ENCODE peak calls at places on chromosomes 16 and 17, in four cellular contexts. S is AG09309, G is fibroblast of pulmonary artery, U is fibroblast of lung. D is an unnamed sample.

GRCh38 chr17:63275318-63275967 is 170.7 kb downstream of the CYB561 start:
- DNase-seq in S (peak), G (peak), U (peak), D (no peak)

GRCh38 chr17:67528751-67529436 is 151.8 kb downstream of the PITPNC1 start:
- DNase-seq in S (peak), G (peak), U (peak), D (no peak)

GRCh38 chr17:41522301-41523224 is 3.9 kb upstream of the KRT15 start:
- DNase-seq in S (no peak), G (no peak), U (no peak), D (no peak)

GRCh38 chr16:2473425-2473926 is 1.5 kb upstream of the TBC1D24 start:
- DNase-seq in S (no peak), G (no peak), U (no peak), D (no peak)

GRCh38 chr16:22098538-22099255 is 6.4 kb downstream of the VWA3A start:
- DNase-seq in S (peak), G (peak), U (peak), D (no peak)

GRCh38 chr17:9141423-9141753 is 120.1 kb downstream of the NTN1 start:
- DNase-seq in S (no peak), G (no peak), U (no peak), D (no peak)

GRCh38 chr17:34756670-34757021 is 177.3 kb downstream of the TMEM132E start:
- DNase-seq in S (peak), G (no peak), U (peak), D (no peak)

GRCh38 chr16:3822366-3823045 is 58.0 kb downstream of the CREBBP start:
- DNase-seq in S (peak), G (peak), U (peak), D (no peak)

GRCh38 chr17:10117581-10118001 is 80.8 kb downstream of the GAS7 start:
- DNase-seq in S (no peak), G (no peak), U (no peak), D (no peak)

GRCh38 chr17:31935512-31935911 is 1.3 kb upstream of the SUZ12 start:
- DNase-seq in S (no peak), G (no peak), U (no peak), D (no peak)

GRCh38 chr16:11038777-11039176 is 94.4 kb downstream of the CLEC16A start:
- DNase-seq in S (no peak), G (no peak), U (no peak), D (no peak)

GRCh38 chr16:72099377-72099818 is 5.8 kb downstream of the DHX38 start:
- DNase-seq in S (no peak), G (peak), U (peak), D (no peak)

GRCh38 chr17:47720196-47720595 is 12.8 kb upstream of the TBX21 start:
- DNase-seq in S (no peak), G (no peak), U (no peak), D (no peak)

GRCh38 chr17:64975318-64976087 is 56.2 kb upstream of the LRRC37A3 start:
- DNase-seq in S (peak), G (peak), U (peak), D (peak)

GRCh38 chr16:18037051-18037450 is 299.5 kb downstream of the NPIPA8 start:
- DNase-seq in S (no peak), G (no peak), U (no peak), D (no peak)

GRCh38 chr16:64626771-64627170 is 495.1 kb downstream of the CDH11 start:
- DNase-seq in S (peak), G (no peak), U (peak), D (no peak)

GRCh38 chr16:67024384-67024896 is 4.5 kb upstream of the CBFB start:
- DNase-seq in S (no peak), G (no peak), U (no peak), D (no peak)

GRCh38 chr16:51416921-51417320 is 265.9 kb upstream of the SALL1 start:
- DNase-seq in S (no peak), G (peak), U (peak), D (no peak)

GRCh38 chr17:51371732-51372151 is 111.4 kb downstream of the UTP18 start:
- DNase-seq in S (peak), G (peak), U (peak), D (peak)

GRCh38 chr16:82002831-82003230 is 8.4 kb downstream of the SDR42E1 start:
- DNase-seq in S (no peak), G (no peak), U (no peak), D (no peak)

GRCh38 chr17:65228734-65229390 is 91.7 kb downstream of the RGS9 start:
- DNase-seq in S (peak), G (peak), U (peak), D (peak)

GRCh38 chr16:56400458-56400857 is 24.9 kb downstream of the AMFR start:
- DNase-seq in S (no peak), G (no peak), U (peak), D (no peak)

GRCh38 chr17:48385303-48385702 is 44.7 kb downstream of the SKAP1 start:
- DNase-seq in S (no peak), G (no peak), U (no peak), D (no peak)

GRCh38 chr17:7631398-7632380 is 1.8 kb downstream of the SHBG start:
- DNase-seq in S (no peak), G (no peak), U (no peak), D (no peak)

GRCh38 chr16:8126313-8126712 is 464.0 kb downstream of the TMEM114 start:
- DNase-seq in S (no peak), G (no peak), U (no peak), D (no peak)
- TF ChIP-seq CTCF in S (no peak), G (no peak), U (no peak), D (no peak)

GRCh38 chr17:75639771-75640555 is 6.7 kb downstream of the SMIM5 start:
- DNase-seq in S (no peak), G (no peak), U (no peak), D (no peak)
- TF ChIP-seq CTCF in S (no peak), G (no peak), U (no peak), D (no peak)

GRCh38 chr17:73652886-73653480 is 8.7 kb upstream of the SDK2 start:
- DNase-seq in S (no peak), G (no peak), U (no peak), D (no peak)

GRCh38 chr17:73658821-73659220 is 14.6 kb upstream of the SDK2 start:
- DNase-seq in S (no peak), G (no peak), U (no peak), D (no peak)

GRCh38 chr17:73654241-73654640 is 10.0 kb upstream of the SDK2 start:
- DNase-seq in S (no peak), G (no peak), U (no peak), D (no peak)

GRCh38 chr17:73653810-73654209 is 9.6 kb upstream of the SDK2 start:
- DNase-seq in S (no peak), G (no peak), U (no peak), D (no peak)

DNA sequence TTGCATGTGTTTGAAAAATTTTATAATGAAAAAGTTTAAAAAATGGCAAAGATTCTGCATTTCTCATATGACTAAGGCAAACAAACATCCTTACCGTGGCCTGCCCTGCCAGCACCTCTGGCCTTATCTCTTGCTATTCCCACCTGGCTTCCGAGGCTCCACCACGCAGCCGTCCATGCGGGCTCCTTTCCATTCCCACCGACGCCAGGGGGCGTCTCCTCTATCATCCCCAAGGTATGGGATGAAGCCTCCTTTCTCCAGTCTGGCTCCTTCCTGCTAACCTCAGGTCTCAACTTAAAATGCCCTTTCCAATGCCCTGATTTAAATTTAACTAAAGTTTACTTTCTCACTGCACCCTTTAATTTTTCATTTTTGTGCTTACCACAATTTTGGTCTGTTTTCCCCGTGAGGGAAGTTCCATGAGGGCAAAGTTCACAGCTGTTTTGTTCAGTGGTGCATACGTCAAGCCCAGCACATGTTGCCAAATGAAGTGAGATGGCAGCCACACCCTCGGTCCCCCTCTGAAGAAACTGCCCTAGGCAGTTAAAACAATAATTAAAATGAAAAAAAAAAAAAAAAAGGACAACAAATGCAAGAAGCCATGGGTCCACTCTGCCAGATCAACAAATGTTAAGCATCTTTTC is 13.3 kb upstream of the SDK2 start:
- DNase-seq in S (no peak), G (peak), U (peak), D (no peak)
- TF ChIP-seq CTCF in S (peak), G (peak), U (peak), D (peak)

GRCh38 chr16:83886199-83886971 is 12.5 kb upstream of the MLYCD start:
- DNase-seq in S (no peak), G (no peak), U (no peak), D (no peak)

GRCh38 chr16:83888672-83889044 is 10.3 kb upstream of the MLYCD start:
- DNase-seq in S (no peak), G (no peak), U (no peak), D (no peak)

GRCh38 chr16:83887564-83887963 is 11.4 kb upstream of the MLYCD start:
- DNase-seq in S (no peak), G (no peak), U (no peak), D (no peak)

GRCh38 chr16:83890359-83890758 is 8.6 kb upstream of the MLYCD start:
- DNase-seq in S (no peak), G (no peak), U (no peak), D (no peak)

GRCh38 chr16:83887088-83887487 is 11.8 kb upstream of the MLYCD start:
- DNase-seq in S (no peak), G (peak), U (no peak), D (no peak)
- TF ChIP-seq CTCF in S (peak), G (peak), U (no peak), D (peak)

DNA sequence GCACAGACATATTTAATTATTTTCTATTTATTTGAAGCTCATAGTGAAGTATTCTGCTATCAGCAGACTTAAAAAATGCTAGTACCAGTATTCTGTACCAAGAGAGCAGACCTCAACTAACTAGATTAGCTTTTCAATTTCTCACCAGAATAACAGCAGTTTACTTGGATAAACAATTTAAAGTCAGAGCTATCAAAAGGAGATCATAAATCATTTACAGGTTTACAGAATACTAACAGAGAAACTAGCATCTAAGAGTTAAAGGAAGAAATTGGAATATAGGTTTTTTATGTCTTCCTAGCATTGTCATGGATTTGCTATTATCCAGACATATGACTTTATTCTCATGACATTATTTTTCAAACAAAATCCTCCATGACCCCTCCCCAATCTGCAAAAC is 3.4 kb downstream of the SPOP start:
- DNase-seq in S (no peak), G (no peak), U (no peak), D (no peak)
- TF ChIP-seq CTCF in S (no peak), G (no peak), U (no peak), D (no peak)

GRCh38 chr17:39787038-39787437 is 49.3 kb downstream of the GRB7 start:
- DNase-seq in S (no peak), G (no peak), U (no peak), D (no peak)

GRCh38 chr17:39782980-39783379 is 45.2 kb downstream of the GRB7 start:
- DNase-seq in S (no peak), G (peak), U (no peak), D (no peak)

GRCh38 chr17:39791296-39791992 is 53.7 kb downstream of the GRB7 start:
- DNase-seq in S (no peak), G (no peak), U (no peak), D (no peak)

GRCh38 chr17:39792523-39793221 is 54.9 kb downstream of the GRB7 start:
- DNase-seq in S (no peak), G (no peak), U (no peak), D (no peak)

GRCh38 chr17:39787743-39788484 is 50.2 kb downstream of the GRB7 start:
- DNase-seq in S (no peak), G (no peak), U (no peak), D (no peak)
- TF ChIP-seq CTCF in S (no peak), G (no peak), U (no peak), D (no peak)

D was measured in GM06990.